ENCODE peak calls at places on chromosomes 2 and 18, in seven cellular contexts. One of them, this sample, is unnamed.

GRCh38 chr2:127504552-127505460 is 21.5 kb downstream of the IWS1 start:
- DNase-seq in DMS153: no peak
- DNase-seq in activated gamma-delta T cell treated with anti-CD3 and anti-CD28 coated beads, Interleukin-2, amount 50 U/mL, for 16 hours: no peak
- DNase-seq in psoas muscle: no peak
- DNase-seq in upper lobe of left lung: no peak
- DNase-seq in left ventricle myocardium inferior: no peak
- DNase-seq in stimulated activated CD4-positive, alpha-beta T cell treated with anti-CD3 and anti-CD28 coated beads, Interleukin-12 subunit alpha, Interleukin-12 subunit beta, amount 100 ng/mL, for 24 hours: no peak
- DNase-seq in this sample: no peak

GRCh38 chr18:32893915-32894314 is 121.1 kb upstream of the KLHL14 start:
- DNase-seq in DMS153: no peak
- DNase-seq in activated gamma-delta T cell treated with anti-CD3 and anti-CD28 coated beads, Interleukin-2, amount 50 U/mL, for 16 hours: no peak
- DNase-seq in psoas muscle: no peak
- DNase-seq in upper lobe of left lung: no peak
- DNase-seq in left ventricle myocardium inferior: no peak
- DNase-seq in stimulated activated CD4-positive, alpha-beta T cell treated with anti-CD3 and anti-CD28 coated beads, Interleukin-12 subunit alpha, Interleukin-12 subunit beta, amount 100 ng/mL, for 24 hours: no peak
- DNase-seq in this sample: no peak

GRCh38 chr18:28189400-28190239 is 12.7 kb upstream of the CDH2 start:
- DNase-seq in DMS153: no peak
- DNase-seq in activated gamma-delta T cell treated with anti-CD3 and anti-CD28 coated beads, Interleukin-2, amount 50 U/mL, for 16 hours: no peak
- DNase-seq in psoas muscle: no peak
- DNase-seq in upper lobe of left lung: no peak
- DNase-seq in left ventricle myocardium inferior: no peak
- DNase-seq in stimulated activated CD4-positive, alpha-beta T cell treated with anti-CD3 and anti-CD28 coated beads, Interleukin-12 subunit alpha, Interleukin-12 subunit beta, amount 100 ng/mL, for 24 hours: no peak
- DNase-seq in this sample: no peak

GRCh38 chr2:138084206-138084605 is 119.9 kb downstream of the HNMT start:
- DNase-seq in DMS153: no peak
- DNase-seq in activated gamma-delta T cell treated with anti-CD3 and anti-CD28 coated beads, Interleukin-2, amount 50 U/mL, for 16 hours: no peak
- DNase-seq in psoas muscle: no peak
- DNase-seq in upper lobe of left lung: no peak
- DNase-seq in left ventricle myocardium inferior: no peak
- DNase-seq in stimulated activated CD4-positive, alpha-beta T cell treated with anti-CD3 and anti-CD28 coated beads, Interleukin-12 subunit alpha, Interleukin-12 subunit beta, amount 100 ng/mL, for 24 hours: no peak
- DNase-seq in this sample: no peak

GRCh38 chr2:109479804-109480203 is 134.0 kb downstream of the SEPTIN10 start:
- DNase-seq in DMS153: no peak
- DNase-seq in activated gamma-delta T cell treated with anti-CD3 and anti-CD28 coated beads, Interleukin-2, amount 50 U/mL, for 16 hours: no peak
- DNase-seq in psoas muscle: no peak
- DNase-seq in upper lobe of left lung: no peak
- DNase-seq in left ventricle myocardium inferior: no peak
- DNase-seq in stimulated activated CD4-positive, alpha-beta T cell treated with anti-CD3 and anti-CD28 coated beads, Interleukin-12 subunit alpha, Interleukin-12 subunit beta, amount 100 ng/mL, for 24 hours: no peak
- DNase-seq in this sample: no peak

GRCh38 chr2:192007819-192008218 is 160.9 kb upstream of the CAVIN2 start:
- DNase-seq in DMS153: no peak
- DNase-seq in activated gamma-delta T cell treated with anti-CD3 and anti-CD28 coated beads, Interleukin-2, amount 50 U/mL, for 16 hours: no peak
- DNase-seq in psoas muscle: no peak
- DNase-seq in upper lobe of left lung: no peak
- DNase-seq in left ventricle myocardium inferior: no peak
- DNase-seq in stimulated activated CD4-positive, alpha-beta T cell treated with anti-CD3 and anti-CD28 coated beads, Interleukin-12 subunit alpha, Interleukin-12 subunit beta, amount 100 ng/mL, for 24 hours: no peak
- DNase-seq in this sample: no peak

GRCh38 chr2:16332681-16333519 is 332.7 kb downstream of the CYRIA start:
- DNase-seq in DMS153: no peak
- DNase-seq in activated gamma-delta T cell treated with anti-CD3 and anti-CD28 coated beads, Interleukin-2, amount 50 U/mL, for 16 hours: no peak
- DNase-seq in psoas muscle: no peak
- DNase-seq in upper lobe of left lung: no peak
- DNase-seq in left ventricle myocardium inferior: no peak
- DNase-seq in stimulated activated CD4-positive, alpha-beta T cell treated with anti-CD3 and anti-CD28 coated beads, Interleukin-12 subunit alpha, Interleukin-12 subunit beta, amount 100 ng/mL, for 24 hours: no peak
- DNase-seq in this sample: no peak

GRCh38 chr2:128036748-128037607 is 9.1 kb upstream of the SAP130 start:
- DNase-seq in DMS153: no peak
- DNase-seq in activated gamma-delta T cell treated with anti-CD3 and anti-CD28 coated beads, Interleukin-2, amount 50 U/mL, for 16 hours: no peak
- DNase-seq in psoas muscle: no peak
- DNase-seq in upper lobe of left lung: no peak
- DNase-seq in left ventricle myocardium inferior: no peak
- DNase-seq in stimulated activated CD4-positive, alpha-beta T cell treated with anti-CD3 and anti-CD28 coated beads, Interleukin-12 subunit alpha, Interleukin-12 subunit beta, amount 100 ng/mL, for 24 hours: no peak
- DNase-seq in this sample: no peak

GRCh38 chr18:2853173-2853925 is 6.5 kb downstream of the EMILIN2 start:
- DNase-seq in DMS153: no peak
- DNase-seq in activated gamma-delta T cell treated with anti-CD3 and anti-CD28 coated beads, Interleukin-2, amount 50 U/mL, for 16 hours: no peak
- DNase-seq in psoas muscle: no peak
- DNase-seq in upper lobe of left lung: peak
- DNase-seq in left ventricle myocardium inferior: no peak
- DNase-seq in stimulated activated CD4-positive, alpha-beta T cell treated with anti-CD3 and anti-CD28 coated beads, Interleukin-12 subunit alpha, Interleukin-12 subunit beta, amount 100 ng/mL, for 24 hours: no peak
- DNase-seq in this sample: no peak

GRCh38 chr2:218645126-218645525 is 14.3 kb downstream of the ZNF142 start:
- DNase-seq in DMS153: no peak
- DNase-seq in activated gamma-delta T cell treated with anti-CD3 and anti-CD28 coated beads, Interleukin-2, amount 50 U/mL, for 16 hours: no peak
- DNase-seq in psoas muscle: no peak
- DNase-seq in upper lobe of left lung: no peak
- DNase-seq in left ventricle myocardium inferior: no peak
- DNase-seq in stimulated activated CD4-positive, alpha-beta T cell treated with anti-CD3 and anti-CD28 coated beads, Interleukin-12 subunit alpha, Interleukin-12 subunit beta, amount 100 ng/mL, for 24 hours: no peak
- DNase-seq in this sample: no peak

GRCh38 chr2:64875368-64875767 is 113.8 kb upstream of the SLC1A4 start:
- DNase-seq in DMS153: no peak
- DNase-seq in activated gamma-delta T cell treated with anti-CD3 and anti-CD28 coated beads, Interleukin-2, amount 50 U/mL, for 16 hours: no peak
- DNase-seq in psoas muscle: no peak
- DNase-seq in upper lobe of left lung: no peak
- DNase-seq in left ventricle myocardium inferior: no peak
- DNase-seq in stimulated activated CD4-positive, alpha-beta T cell treated with anti-CD3 and anti-CD28 coated beads, Interleukin-12 subunit alpha, Interleukin-12 subunit beta, amount 100 ng/mL, for 24 hours: no peak
- DNase-seq in this sample: no peak

GRCh38 chr2:55118643-55119065 is 68.4 kb upstream of the RTN4 start:
- DNase-seq in DMS153: peak
- DNase-seq in activated gamma-delta T cell treated with anti-CD3 and anti-CD28 coated beads, Interleukin-2, amount 50 U/mL, for 16 hours: no peak
- DNase-seq in psoas muscle: no peak
- DNase-seq in upper lobe of left lung: no peak
- DNase-seq in left ventricle myocardium inferior: no peak
- DNase-seq in stimulated activated CD4-positive, alpha-beta T cell treated with anti-CD3 and anti-CD28 coated beads, Interleukin-12 subunit alpha, Interleukin-12 subunit beta, amount 100 ng/mL, for 24 hours: no peak
- DNase-seq in this sample: no peak

GRCh38 chr2:98846041-98846440 is 90.0 kb downstream of the CRACDL start:
- DNase-seq in DMS153: no peak
- DNase-seq in activated gamma-delta T cell treated with anti-CD3 and anti-CD28 coated beads, Interleukin-2, amount 50 U/mL, for 16 hours: no peak
- DNase-seq in psoas muscle: no peak
- DNase-seq in upper lobe of left lung: no peak
- DNase-seq in left ventricle myocardium inferior: no peak
- DNase-seq in stimulated activated CD4-positive, alpha-beta T cell treated with anti-CD3 and anti-CD28 coated beads, Interleukin-12 subunit alpha, Interleukin-12 subunit beta, amount 100 ng/mL, for 24 hours: no peak
- DNase-seq in this sample: no peak

GRCh38 chr2:154439156-154439555 is 259.3 kb upstream of the KCNJ3 start:
- DNase-seq in DMS153: peak
- DNase-seq in activated gamma-delta T cell treated with anti-CD3 and anti-CD28 coated beads, Interleukin-2, amount 50 U/mL, for 16 hours: no peak
- DNase-seq in psoas muscle: no peak
- DNase-seq in upper lobe of left lung: no peak
- DNase-seq in left ventricle myocardium inferior: no peak
- DNase-seq in stimulated activated CD4-positive, alpha-beta T cell treated with anti-CD3 and anti-CD28 coated beads, Interleukin-12 subunit alpha, Interleukin-12 subunit beta, amount 100 ng/mL, for 24 hours: no peak
- DNase-seq in this sample: no peak

GRCh38 chr2:10493636-10494281 is 45.6 kb upstream of the ODC1 start:
- DNase-seq in DMS153: peak
- DNase-seq in activated gamma-delta T cell treated with anti-CD3 and anti-CD28 coated beads, Interleukin-2, amount 50 U/mL, for 16 hours: peak
- DNase-seq in psoas muscle: no peak
- DNase-seq in upper lobe of left lung: peak
- DNase-seq in left ventricle myocardium inferior: no peak
- DNase-seq in stimulated activated CD4-positive, alpha-beta T cell treated with anti-CD3 and anti-CD28 coated beads, Interleukin-12 subunit alpha, Interleukin-12 subunit beta, amount 100 ng/mL, for 24 hours: peak
- DNase-seq in this sample: peak

GRCh38 chr2:70496819-70497218 is 56.8 kb downstream of the TGFA start:
- DNase-seq in DMS153: no peak
- DNase-seq in activated gamma-delta T cell treated with anti-CD3 and anti-CD28 coated beads, Interleukin-2, amount 50 U/mL, for 16 hours: no peak
- DNase-seq in psoas muscle: no peak
- DNase-seq in upper lobe of left lung: no peak
- DNase-seq in left ventricle myocardium inferior: no peak
- DNase-seq in stimulated activated CD4-positive, alpha-beta T cell treated with anti-CD3 and anti-CD28 coated beads, Interleukin-12 subunit alpha, Interleukin-12 subunit beta, amount 100 ng/mL, for 24 hours: no peak
- DNase-seq in this sample: no peak

GRCh38 chr2:38572167-38572566 is 30.6 kb downstream of the HNRNPLL start:
- DNase-seq in DMS153: no peak
- DNase-seq in activated gamma-delta T cell treated with anti-CD3 and anti-CD28 coated beads, Interleukin-2, amount 50 U/mL, for 16 hours: no peak
- DNase-seq in psoas muscle: no peak
- DNase-seq in upper lobe of left lung: no peak
- DNase-seq in left ventricle myocardium inferior: no peak
- DNase-seq in stimulated activated CD4-positive, alpha-beta T cell treated with anti-CD3 and anti-CD28 coated beads, Interleukin-12 subunit alpha, Interleukin-12 subunit beta, amount 100 ng/mL, for 24 hours: no peak
- DNase-seq in this sample: no peak

GRCh38 chr2:199696048-199696447 is 154.9 kb downstream of the FTCDNL1 start:
- DNase-seq in DMS153: no peak
- DNase-seq in activated gamma-delta T cell treated with anti-CD3 and anti-CD28 coated beads, Interleukin-2, amount 50 U/mL, for 16 hours: no peak
- DNase-seq in psoas muscle: no peak
- DNase-seq in upper lobe of left lung: peak
- DNase-seq in left ventricle myocardium inferior: no peak
- DNase-seq in stimulated activated CD4-positive, alpha-beta T cell treated with anti-CD3 and anti-CD28 coated beads, Interleukin-12 subunit alpha, Interleukin-12 subunit beta, amount 100 ng/mL, for 24 hours: no peak
- DNase-seq in this sample: no peak

GRCh38 chr18:13178976-13179375 is 39.6 kb upstream of the LDLRAD4 start:
- DNase-seq in DMS153: no peak
- DNase-seq in activated gamma-delta T cell treated with anti-CD3 and anti-CD28 coated beads, Interleukin-2, amount 50 U/mL, for 16 hours: no peak
- DNase-seq in psoas muscle: no peak
- DNase-seq in upper lobe of left lung: no peak
- DNase-seq in left ventricle myocardium inferior: no peak
- DNase-seq in stimulated activated CD4-positive, alpha-beta T cell treated with anti-CD3 and anti-CD28 coated beads, Interleukin-12 subunit alpha, Interleukin-12 subunit beta, amount 100 ng/mL, for 24 hours: no peak
- DNase-seq in this sample: no peak

GRCh38 chr2:148876589-148877402 is 1.8 kb downstream of the KIF5C start:
- DNase-seq in DMS153: peak
- DNase-seq in activated gamma-delta T cell treated with anti-CD3 and anti-CD28 coated beads, Interleukin-2, amount 50 U/mL, for 16 hours: peak
- DNase-seq in psoas muscle: peak
- DNase-seq in upper lobe of left lung: peak
- DNase-seq in left ventricle myocardium inferior: no peak
- DNase-seq in stimulated activated CD4-positive, alpha-beta T cell treated with anti-CD3 and anti-CD28 coated beads, Interleukin-12 subunit alpha, Interleukin-12 subunit beta, amount 100 ng/mL, for 24 hours: no peak
- DNase-seq in this sample: peak